ENCODE peak calls at places on chromosomes 2 and 18, in ten cellular contexts. W, O, C, T, Q, G, Z, X, V and E are unnamed samples.

GRCh38 chr2:14756981-14757657 is 124.6 kb downstream of the LRATD1 start:
- DNase-seq in W (no peak), O (no peak), C (no peak), T (no peak), Q (no peak), G (no peak), Z (no peak), X (no peak), V (no peak), E (no peak)

GRCh38 chr2:23673830-23674679 is 252.9 kb downstream of the ATAD2B start:
- DNase-seq in W (no peak), O (no peak), C (peak; percentile 13), T (peak; percentile 36), Q (no peak), G (no peak), Z (no peak), X (no peak), V (peak; percentile 20), E (no peak)

GRCh38 chr2:174878537-174879147 is 114.4 kb upstream of the CHRNA1 start:
- DNase-seq in W (no peak), O (no peak), C (peak; percentile 12), T (no peak), Q (no peak), G (no peak), Z (no peak), X (no peak), V (peak; percentile 72), E (peak; percentile 49)

GRCh38 chr2:214215107-214215506 is 195.7 kb upstream of the VWC2L start:
- DNase-seq in W (no peak), O (no peak), C (no peak), T (no peak), Q (no peak), G (no peak), Z (no peak), X (no peak), V (no peak), E (no peak)

GRCh38 chr2:59529738-59530137 is 1023.7 kb downstream of the BCL11A start:
- DNase-seq in W (no peak), O (no peak), C (no peak), T (no peak), Q (no peak), G (no peak), Z (no peak), X (no peak), V (no peak), E (no peak)

GRCh38 chr2:46977899-46978298 is 62.3 kb upstream of the MCFD2 start:
- DNase-seq in W (no peak), O (no peak), C (no peak), T (no peak), Q (no peak), G (no peak), Z (no peak), X (peak; percentile 52), V (no peak), E (no peak)

GRCh38 chr2:106156305-106157288 is 37.5 kb downstream of the UXS1 start:
- DNase-seq in W (no peak), O (no peak), C (no peak), T (no peak), Q (no peak), G (no peak), Z (no peak), X (no peak), V (no peak), E (no peak)

GRCh38 chr2:149261672-149262071 is 68.7 kb upstream of the LYPD6 start:
- DNase-seq in W (no peak), O (no peak), C (peak; percentile 52), T (no peak), Q (no peak), G (no peak), Z (no peak), X (no peak), V (no peak), E (peak; percentile 47)

GRCh38 chr2:217301142-217301541 is 441.3 kb upstream of the TNP1 start:
- DNase-seq in W (no peak), O (no peak), C (no peak), T (no peak), Q (no peak), G (no peak), Z (no peak), X (no peak), V (no peak), E (no peak)

GRCh38 chr18:75638597-75639467 is 211.3 kb upstream of the SMIM21 start:
- DNase-seq in W (no peak), O (peak; percentile 57), C (no peak), T (no peak), Q (no peak), G (no peak), Z (no peak), X (no peak), V (no peak), E (no peak)

GRCh38 chr18:69469444-69469919 is 68.8 kb downstream of the DOK6 start:
- DNase-seq in W (no peak), O (no peak), C (peak; percentile 17), T (peak; percentile 22), Q (peak; percentile 42), G (peak; percentile 20), Z (no peak), X (no peak), V (no peak), E (peak; percentile 55)

GRCh38 chr2:38146302-38146916 is 70.5 kb upstream of the CYP1B1 start:
- DNase-seq in W (no peak), O (no peak), C (peak; percentile 18), T (no peak), Q (no peak), G (no peak), Z (no peak), X (peak; percentile 57), V (peak; percentile 68), E (peak; percentile 21)

GRCh38 chr18:56888978-56889377 is 237.8 kb downstream of the WDR7 start:
- DNase-seq in W (no peak), O (no peak), C (no peak), T (no peak), Q (no peak), G (no peak), Z (no peak), X (no peak), V (no peak), E (no peak)

GRCh38 chr2:47002031-47002430 is 86.4 kb upstream of the MCFD2 start:
- DNase-seq in W (no peak), O (peak; percentile 60), C (no peak), T (no peak), Q (no peak), G (no peak), Z (no peak), X (no peak), V (no peak), E (no peak)

GRCh38 chr18:69330345-69330744 is 70.3 kb upstream of the DOK6 start:
- DNase-seq in W (no peak), O (no peak), C (no peak), T (no peak), Q (no peak), G (no peak), Z (no peak), X (no peak), V (no peak), E (no peak)

GRCh38 chr2:210707900-210708299 is 151.5 kb downstream of the CPS1 start:
- DNase-seq in W (no peak), O (no peak), C (no peak), T (no peak), Q (no peak), G (no peak), Z (no peak), X (no peak), V (no peak), E (no peak)

GRCh38 chr2:106163948-106164580 is 30.0 kb downstream of the UXS1 start:
- DNase-seq in W (no peak), O (no peak), C (no peak), T (no peak), Q (no peak), G (no peak), Z (no peak), X (no peak), V (no peak), E (no peak)

GRCh38 chr18:37566479-37567060 is 972 bp upstream of the CELF4 start:
- DNase-seq in W (no peak), O (no peak), C (no peak), T (no peak), Q (no peak), G (no peak), Z (no peak), X (no peak), V (peak; percentile 1), E (peak; percentile 3)

GRCh38 chr2:203612246-203612645 is 77.1 kb upstream of the RAPH1 start:
- DNase-seq in W (no peak), O (no peak), C (no peak), T (no peak), Q (no peak), G (no peak), Z (no peak), X (no peak), V (no peak), E (no peak)

GRCh38 chr2:23636412-23636811 is 251.4 kb downstream of the KLHL29 start:
- DNase-seq in W (no peak), O (no peak), C (no peak), T (peak; percentile 18), Q (no peak), G (no peak), Z (no peak), X (no peak), V (peak; percentile 55), E (peak; percentile 49)

GRCh38 chr18:38368886-38369285 is 803.3 kb upstream of the CELF4 start:
- DNase-seq in W (no peak), O (no peak), C (no peak), T (no peak), Q (no peak), G (no peak), Z (no peak), X (no peak), V (no peak), E (no peak)

GRCh38 chr2:39733070-39733674 is 45.9 kb downstream of the THUMPD2 start:
- DNase-seq in W (no peak), O (no peak), C (no peak), T (no peak), Q (no peak), G (no peak), Z (no peak), X (no peak), V (no peak), E (peak; percentile 27)

GRCh38 chr18:68714356-68714706 is 577 bp downstream of the TMX3 start:
- DNase-seq in W (no peak), O (no peak), C (peak; percentile 11), T (peak; percentile 22), Q (no peak), G (no peak), Z (no peak), X (no peak), V (peak; percentile 34), E (peak; percentile 23)

GRCh38 chr18:63331105-63331504 is 11.5 kb upstream of the BCL2 start:
- DNase-seq in W (no peak), O (no peak), C (no peak), T (no peak), Q (no peak), G (no peak), Z (no peak), X (no peak), V (no peak), E (no peak)

GRCh38 chr2:71749671-71750101 is 296.3 kb downstream of the DYSF start:
- DNase-seq in W (no peak), O (no peak), C (no peak), T (no peak), Q (no peak), G (no peak), Z (no peak), X (no peak), V (peak; percentile 35), E (peak; percentile 82)

GRCh38 chr18:41579185-41579584 is 375.8 kb upstream of the PIK3C3 start:
- DNase-seq in W (no peak), O (no peak), C (no peak), T (no peak), Q (no peak), G (no peak), Z (no peak), X (no peak), V (no peak), E (no peak)

GRCh38 chr2:85245891-85246290 is 81.9 kb downstream of the TGOLN2 start:
- DNase-seq in W (no peak), O (no peak), C (no peak), T (no peak), Q (no peak), G (no peak), Z (no peak), X (no peak), V (no peak), E (no peak)

GRCh38 chr2:138201326-138201725 is 237.1 kb downstream of the HNMT start:
- DNase-seq in W (no peak), O (no peak), C (no peak), T (no peak), Q (no peak), G (no peak), Z (no peak), X (no peak), V (no peak), E (no peak)